ENCODE peak calls at places on chromosomes 2 and 18, in four cellular contexts. M is IMR-90, S is H1, R is mesendoderm. L is an unnamed sample.

GRCh38 chr2:99697811-99698568 is 208.2 kb upstream of the REV1 start:
- DNase-seq in M (peak), S (no peak), R (no peak), L (no peak)

GRCh38 chr2:10242998-10243925 is 59.4 kb upstream of the HPCAL1 start:
- DNase-seq in M (no peak), S (no peak), R (no peak), L (no peak)

GRCh38 chr2:181411105-181411849 is 45.9 kb upstream of the ITGA4 start:
- DNase-seq in M (no peak), S (peak), R (peak), L (peak)

GRCh38 chr2:15050483-15050882 is 418.0 kb downstream of the LRATD1 start:
- DNase-seq in M (peak), S (no peak), R (no peak), L (no peak)

GRCh38 chr2:223888251-223888650 is 50.9 kb upstream of the AP1S3 start:
- DNase-seq in M (no peak), S (peak), R (no peak), L (no peak)

GRCh38 chr2:180240774-180241173 is 233.7 kb upstream of the CWC22 start:
- DNase-seq in M (peak), S (no peak), R (peak), L (no peak)

GRCh38 chr2:8303322-8303832 is 378.5 kb upstream of the ID2 start:
- DNase-seq in M (no peak), S (no peak), R (no peak), L (peak)

GRCh38 chr18:35605686-35606417 is 24.3 kb downstream of the GALNT1 start:
- DNase-seq in M (peak), S (no peak), R (no peak), L (no peak)

GRCh38 chr18:5197032-5197434 is at the start of gene AKAIN1:
- DNase-seq in M (peak), S (peak), R (peak), L (peak)

GRCh38 chr2:3001595-3002184 is 375.9 kb downstream of the EIPR1 start:
- DNase-seq in M (no peak), S (no peak), R (peak), L (no peak)

GRCh38 chr2:16773080-16773713 is 107.6 kb upstream of the CYRIA start:
- DNase-seq in M (peak), S (peak), R (peak), L (peak)

GRCh38 chr18:71707400-71707799 is 836.7 kb downstream of the CBLN2 start:
- DNase-seq in M (no peak), S (no peak), R (peak), L (no peak)

GRCh38 chr18:12092398-12093229 is 1.0 kb upstream of the ANKRD62 start:
- DNase-seq in M (no peak), S (peak), R (peak), L (peak)

GRCh38 chr2:190571666-190572065 is 37.1 kb upstream of the NEMP2 start:
- DNase-seq in M (no peak), S (no peak), R (peak), L (no peak)

GRCh38 chr2:68746408-68746807 is 11.8 kb downstream of the ARHGAP25 start:
- DNase-seq in M (no peak), S (peak), R (no peak), L (peak)

GRCh38 chr18:61569176-61569892 is 236.1 kb downstream of the CDH20 start:
- DNase-seq in M (peak), S (no peak), R (peak), L (no peak)

GRCh38 chr2:223943561-223944008 is 1.6 kb downstream of the WDFY1 start:
- DNase-seq in M (peak), S (no peak), R (no peak), L (no peak)

GRCh38 chr2:204110250-204111183 is 174.0 kb downstream of the ICOS start:
- DNase-seq in M (no peak), S (no peak), R (no peak), L (no peak)

GRCh38 chr2:123993728-123994323 is 31.3 kb upstream of the CNTNAP5 start:
- DNase-seq in M (no peak), S (peak), R (peak), L (peak)

GRCh38 chr2:110980613-110981062 is 140.1 kb upstream of the BCL2L11 start:
- DNase-seq in M (no peak), S (no peak), R (no peak), L (peak)

GRCh38 chr2:144162652-144163051 is 357.3 kb downstream of the ZEB2 start:
- DNase-seq in M (no peak), S (peak), R (peak), L (peak)

GRCh38 chr18:8448091-8448490 is 161.1 kb upstream of the RAB12 start:
- DNase-seq in M (no peak), S (no peak), R (no peak), L (no peak)
- H3K56ac ChIP-seq in M (no peak), S (no peak), R (no peak), L (no peak)

DNA sequence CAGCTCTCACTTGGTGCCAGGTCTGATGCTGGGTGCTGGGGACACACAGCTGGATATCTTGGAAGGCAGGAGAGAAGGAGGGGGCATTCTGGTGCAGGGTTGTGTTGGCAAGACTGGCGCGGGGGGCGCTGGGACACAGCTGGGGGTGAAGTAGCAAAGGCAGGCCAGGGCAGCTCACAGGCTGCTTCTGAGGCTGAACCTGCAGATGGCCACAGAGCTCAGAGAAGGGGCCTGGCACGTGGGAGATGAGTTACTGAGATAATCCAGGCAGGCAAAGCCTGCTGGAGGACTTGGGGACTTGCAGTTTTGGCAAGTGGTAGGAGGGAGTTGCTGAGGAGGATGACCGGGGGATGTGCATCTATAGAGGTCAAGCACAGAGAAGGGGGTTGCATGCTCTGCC is 16.2 kb upstream of the DGKD start:
- DNase-seq in M (no peak), S (no peak), R (peak), L (no peak)
- H4K8ac ChIP-seq in M (no peak), S (no peak), R (no peak), L (no peak)

DNA sequence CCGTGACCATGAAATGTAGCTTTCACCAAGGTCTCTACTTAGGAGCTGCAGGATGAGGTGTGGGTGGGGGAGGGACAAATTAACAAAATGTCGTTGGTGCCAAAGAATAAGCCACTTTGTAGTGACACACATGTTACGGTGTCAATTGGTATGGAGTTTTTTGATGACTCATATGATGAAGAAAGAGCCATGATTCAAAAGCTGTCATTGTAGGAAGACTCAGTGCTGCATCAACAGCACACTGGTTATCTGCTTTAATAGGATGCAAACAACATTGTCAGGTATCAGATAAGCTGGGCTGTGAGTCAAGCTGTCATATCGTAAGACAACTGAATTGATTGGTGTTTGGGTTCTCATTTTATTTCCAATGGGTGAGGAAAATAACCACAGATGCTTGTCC is 36.6 kb upstream of the BOD1L2 start:
- DNase-seq in M (no peak), S (no peak), R (no peak), L (no peak)
- H3K56ac ChIP-seq in M (no peak), S (no peak), R (no peak), L (no peak)

GRCh38 chr2:70086838-70087702 is at the start of gene PCBP1:
- DNase-seq in M (peak), S (peak), R (peak), L (peak)

GRCh38 chr2:70088508-70089219 is 1.4 kb downstream of the PCBP1 start:
- DNase-seq in M (peak), S (no peak), R (peak), L (no peak)

GRCh38 chr2:70089220-70089945 is 2.1 kb downstream of the PCBP1 start:
- DNase-seq in M (no peak), S (peak), R (peak), L (peak)

GRCh38 chr2:70086278-70086837 is 919 bp upstream of the PCBP1 start:
- DNase-seq in M (peak), S (peak), R (peak), L (peak)

GRCh38 chr2:70087703-70088507 is 628 bp downstream of the PCBP1 start:
- DNase-seq in M (peak), S (peak), R (peak), L (peak)
- H4K8ac ChIP-seq in M (peak), S (peak), R (no peak), L (no peak)

DNA sequence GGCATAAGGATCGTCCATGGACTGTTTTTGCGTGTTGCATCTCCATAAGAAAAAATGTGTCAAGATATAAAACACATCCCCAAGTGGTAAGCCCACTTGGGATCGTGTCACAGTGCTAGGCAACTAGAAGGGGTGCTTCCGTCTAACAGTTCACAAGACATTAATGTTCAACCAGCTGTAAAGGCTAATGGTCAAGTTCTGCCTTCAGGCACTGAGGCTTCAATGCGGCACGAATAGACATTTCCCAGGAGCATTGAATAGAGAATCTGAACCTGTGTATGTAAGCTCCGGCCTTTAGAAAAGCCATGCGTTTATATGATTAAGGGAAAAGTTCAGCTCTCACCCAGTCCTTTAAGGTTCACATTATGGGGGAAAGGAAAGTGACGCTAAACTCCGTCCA is 42.0 kb downstream of the ABHD3 start:
- DNase-seq in M (no peak), S (peak), R (no peak), L (no peak)
- H3K56ac ChIP-seq in M (no peak), S (no peak), R (no peak), L (no peak)